ENCODE peak calls at places on chromosome 10, in eight cellular contexts. F is fibroblast of lung, G is IMR-90, R is thoracic aorta, P is Caco-2, M is aorta, A is Peyer's patch, V is prostate gland. J is an unnamed sample. For H3K27me3 and H3K9me3, the result is how much of the 10 kb centered on the place peaks cover.

GRCh38 chr10:46326066-46326465 is 39.3 kb downstream of the ANTXRL start:
- DNase-seq in V (no peak), G (peak), P (no peak), A (no peak), F (no peak), R (no peak), M (no peak), J (no peak)

GRCh38 chr10:50152792-50153272 is 85.1 kb downstream of the WASHC2A start:
- DNase-seq in G (no peak), V (peak), A (peak), F (no peak), M (no peak), P (no peak), R (no peak), J (no peak)

GRCh38 chr10:129057856-129058663 is 409.0 kb upstream of the MGMT start:
- DNase-seq in M (no peak), R (no peak), F (no peak), P (no peak), V (no peak), G (no peak), A (no peak), J (peak)

GRCh38 chr10:60299961-60300883 is 89.5 kb downstream of the ANK3 start:
- DNase-seq in P (peak), F (no peak), V (no peak), G (peak), M (no peak), A (no peak), R (no peak), J (no peak)

GRCh38 chr10:11036424-11037011 is 18.8 kb downstream of the CELF2 start:
- DNase-seq in M (no peak), G (peak), V (peak), F (peak), A (no peak), R (no peak), P (peak), J (no peak)

GRCh38 chr10:95519132-95519487 is 42.1 kb downstream of the SORBS1 start:
- DNase-seq in V (no peak), R (no peak), P (no peak), G (no peak), A (no peak), F (no peak), M (no peak), J (no peak)

GRCh38 chr10:93458821-93459257 is 23.3 kb downstream of the MYOF start:
- DNase-seq in V (peak), A (no peak), F (peak), R (peak), G (peak), P (peak), M (peak), J (no peak)

GRCh38 chr10:11285171-11285570 is 267.5 kb downstream of the CELF2 start:
- DNase-seq in M (no peak), A (no peak), G (no peak), R (no peak), F (no peak), V (no peak), P (peak), J (no peak)

GRCh38 chr10:102267748-102268147 is 22.4 kb downstream of the GBF1 start:
- DNase-seq in R (no peak), V (no peak), G (peak), M (no peak), A (no peak), F (peak), P (no peak), J (no peak)

GRCh38 chr10:47164800-47165128 is 135.2 kb upstream of the GDF10 start:
- DNase-seq in P (no peak), V (no peak), R (no peak), M (no peak), A (no peak), F (no peak), G (peak), J (no peak)

GRCh38 chr10:102781921-102782542 is 38.3 kb downstream of the WBP1L start:
- DNase-seq in G (peak), F (peak), R (no peak), A (no peak), M (no peak), V (no peak), P (no peak), J (no peak)

GRCh38 chr10:92760609-92761008 is 70.9 kb downstream of the HHEX start:
- DNase-seq in G (peak), V (no peak), M (no peak), R (no peak), P (no peak), F (peak), A (no peak), J (no peak)

GRCh38 chr10:86632009-86632800 is 22.1 kb upstream of the OPN4 start:
- DNase-seq in V (no peak), A (no peak), P (no peak), R (no peak), F (peak), M (no peak), G (no peak), J (no peak)

GRCh38 chr10:120042705-120043104 is 150.2 kb downstream of the SEC23IP start:
- DNase-seq in M (no peak), F (no peak), A (no peak), G (no peak), R (no peak), V (no peak), P (no peak), J (no peak)

DNA sequence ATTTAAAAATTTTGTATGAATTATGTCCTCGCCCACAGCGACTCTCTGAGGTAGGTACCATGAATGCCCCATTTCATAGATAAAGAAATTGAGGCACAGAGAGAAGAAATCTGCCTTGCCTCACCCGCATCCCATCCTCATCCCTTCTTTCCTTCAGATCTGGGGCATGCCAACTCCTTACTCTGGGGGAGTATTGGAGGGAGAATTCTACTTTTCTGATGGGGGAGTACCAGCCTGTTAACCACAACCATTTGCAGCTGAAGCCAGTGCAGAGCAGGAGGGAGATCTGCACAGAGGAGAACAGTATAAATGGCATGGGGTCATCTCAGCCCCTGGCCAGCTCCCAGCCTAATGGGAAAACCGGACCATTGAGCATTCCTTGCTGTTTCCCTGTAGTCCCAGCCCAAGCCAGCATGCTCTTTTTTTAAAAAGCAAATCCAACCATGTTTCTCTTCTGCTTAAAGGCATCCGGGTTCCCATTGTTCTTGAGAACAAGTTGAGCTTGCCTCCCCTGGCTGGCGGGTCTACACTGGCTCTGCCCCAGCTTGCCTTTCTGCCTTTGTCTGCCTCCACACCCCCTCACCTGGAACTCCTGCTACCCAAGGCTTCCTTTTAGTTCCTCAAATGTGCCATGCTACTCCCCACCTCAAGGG is 8.7 kb upstream of the ZNF503 start:
- DNase-seq in V (peak), M (no peak), G (no peak), F (no peak), A (no peak), R (no peak), P (no peak), J (no peak)
- H3K27me3 ChIP-seq in V (under half), M (under half), G (under half), F (under half), A (under half), R (under half), P (under half), J (under half)

DNA sequence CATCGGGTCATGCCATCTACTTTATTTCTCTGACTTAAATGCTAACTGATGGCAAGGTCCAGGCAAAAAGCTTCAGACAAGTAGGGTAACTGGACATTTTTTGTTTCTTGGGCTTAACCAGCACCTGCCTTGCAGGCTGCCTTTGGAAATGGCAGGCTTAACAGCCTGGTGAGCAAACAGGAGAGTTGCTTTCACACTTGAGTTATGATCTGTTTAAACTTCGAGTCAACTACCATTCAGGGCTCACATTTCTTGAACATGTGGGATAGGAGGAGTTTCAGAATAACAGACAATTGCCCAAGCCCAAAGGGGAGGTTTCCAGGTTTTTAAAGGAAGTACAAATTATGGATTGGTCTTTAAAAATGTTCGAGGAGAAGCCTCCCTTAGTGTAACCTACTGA is 724.6 kb upstream of the SORCS1 start:
- DNase-seq in G (no peak), V (no peak), A (no peak), M (no peak), P (no peak), R (no peak), F (no peak), J (no peak)
- H3K9me3 ChIP-seq in G (under half), V (under half), A (under half), M (under half), P (under half), R (under half), F (under half), J (under half)

GRCh38 chr10:77641344-77641743 is 3.7 kb upstream of the KCNMA1 start:
- DNase-seq in R (no peak), F (no peak), M (no peak), A (no peak), P (peak), G (no peak), V (no peak), J (no peak)

GRCh38 chr10:77641788-77642397 is 4.3 kb upstream of the KCNMA1 start:
- DNase-seq in G (peak), A (no peak), V (peak), M (no peak), R (peak), F (peak), P (peak), J (peak)

GRCh38 chr10:77638766-77639101 is 1.1 kb upstream of the KCNMA1 start:
- DNase-seq in A (no peak), M (no peak), F (no peak), P (no peak), R (no peak), V (no peak), G (no peak), J (no peak)

GRCh38 chr10:77639756-77640155 is 2.1 kb upstream of the KCNMA1 start:
- DNase-seq in G (no peak), P (no peak), V (no peak), R (no peak), A (no peak), M (no peak), F (no peak), J (no peak)

DNA sequence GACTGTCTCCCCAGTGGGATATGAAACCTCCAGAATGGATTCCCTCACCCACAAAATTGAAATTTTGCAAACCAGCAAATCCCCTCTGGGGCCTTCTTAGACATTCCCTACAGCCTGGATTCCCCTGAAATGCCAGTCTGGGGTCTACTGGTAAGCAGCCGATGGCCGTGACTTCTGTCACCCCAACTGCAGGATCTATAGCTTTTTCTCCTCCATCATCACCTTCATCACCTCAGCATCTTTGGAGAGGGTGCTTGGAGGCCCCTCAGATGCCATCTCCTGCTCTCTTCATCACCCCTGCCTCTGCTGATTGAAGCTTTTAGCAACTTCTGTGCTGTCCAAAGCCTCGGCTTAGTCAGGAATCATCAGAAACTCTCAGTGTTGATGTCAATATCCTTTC is 2.6 kb upstream of the KCNMA1 start:
- DNase-seq in P (no peak), V (no peak), G (no peak), A (no peak), F (no peak), R (no peak), M (no peak), J (no peak)
- H3K27me3 ChIP-seq in P (under half), V (under half), G (under half), A (under half), F (under half), R (under half), M (under half), J (under half)

GRCh38 chr10:133114251-133114650 is 26.5 kb downstream of the ADGRA1 start:
- DNase-seq in M (no peak), P (no peak), G (no peak), R (no peak), A (no peak), F (no peak), V (no peak), J (no peak)

GRCh38 chr10:133115981-133116380 is 28.3 kb downstream of the ADGRA1 start:
- DNase-seq in M (no peak), R (no peak), V (no peak), P (no peak), A (no peak), F (no peak), G (no peak), J (no peak)

GRCh38 chr10:133116455-133116854 is 28.7 kb downstream of the ADGRA1 start:
- DNase-seq in M (no peak), R (no peak), P (no peak), F (no peak), G (no peak), A (no peak), V (no peak), J (no peak)

GRCh38 chr10:133114726-133115452 is 27.2 kb downstream of the ADGRA1 start:
- DNase-seq in F (no peak), A (no peak), R (no peak), V (no peak), P (no peak), G (no peak), M (no peak), J (no peak)

DNA sequence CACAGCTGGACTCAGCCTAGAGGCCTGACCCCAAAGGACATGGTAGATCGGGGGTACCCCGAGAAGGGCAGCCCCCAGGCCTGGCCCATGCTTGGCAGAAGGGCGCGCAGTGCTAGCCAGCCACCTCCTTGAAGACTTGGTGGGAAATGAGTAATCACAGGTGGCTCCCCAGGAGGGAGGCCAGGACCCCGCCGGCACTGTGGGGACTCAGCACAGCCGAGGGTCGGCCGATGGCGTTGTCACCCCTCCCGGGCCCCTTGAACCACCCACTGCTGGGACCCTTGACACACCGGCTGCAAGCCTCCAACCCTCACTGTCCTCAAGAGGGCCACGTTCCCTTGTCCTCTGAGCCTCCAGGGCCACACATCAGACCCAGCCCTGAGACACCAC is 27.7 kb downstream of the ADGRA1 start:
- DNase-seq in P (no peak), F (no peak), A (no peak), G (no peak), V (no peak), R (no peak), M (no peak), J (no peak)
- H3K9me3 ChIP-seq in P (under half), F (under half), A (under half), G (under half), V (under half), R (under half), M (under half), J (under half)

J was measured in CD4-positive, CD25-positive, alpha-beta regulatory T cell.